ENCODE peak calls at places on chromosomes 6 and 20, in seven cellular contexts. W is A549, R is AG04450, Y is IMR-90, M is brain microvascular endothelial cell, G is fibroblast of pulmonary artery, T is heart left ventricle. B is an unnamed sample.

GRCh38 chr6:33988121-33989015 is 157.5 kb downstream of the GRM4 start:
- DNase-seq in W (no peak), R (no peak), Y (no peak), M (no peak), G (no peak), T (no peak), B (no peak)

GRCh38 chr6:130494745-130495144 is 128.9 kb downstream of the TMEM200A start:
- DNase-seq in W (no peak), R (no peak), Y (peak), M (peak), G (no peak), T (no peak), B (no peak)

GRCh38 chr6:56933650-56934049 is 21.3 kb upstream of the BEND6 start:
- DNase-seq in W (no peak), R (no peak), Y (no peak), M (no peak), G (no peak), T (no peak), B (no peak)

GRCh38 chr6:159880412-159880811 is 10.4 kb upstream of the MAS1 start:
- DNase-seq in W (no peak), R (no peak), Y (no peak), M (no peak), G (no peak), T (no peak), B (no peak)

GRCh38 chr6:11847515-11848244 is 69.1 kb upstream of the ADTRP start:
- DNase-seq in W (no peak), R (no peak), Y (peak), M (peak), G (no peak), T (no peak), B (no peak)

GRCh38 chr6:130405549-130405948 is 39.7 kb downstream of the TMEM200A start:
- DNase-seq in W (no peak), R (no peak), Y (no peak), M (no peak), G (no peak), T (no peak), B (no peak)

GRCh38 chr6:112054520-112055160 is 736 bp downstream of the CCN6 start:
- DNase-seq in W (no peak), R (no peak), Y (peak), M (no peak), G (no peak), T (no peak), B (no peak)

GRCh38 chr6:53210821-53211220 is 62.2 kb upstream of the GCM1 start:
- DNase-seq in W (no peak), R (no peak), Y (no peak), M (no peak), G (no peak), T (no peak), B (no peak)

GRCh38 chr6:125537090-125537489 is 212.3 kb upstream of the HEY2 start:
- DNase-seq in W (no peak), R (no peak), Y (no peak), M (no peak), G (no peak), T (no peak), B (no peak)

GRCh38 chr6:4133941-4134838 is 1.2 kb downstream of the ECI2 start:
- DNase-seq in W (peak), R (no peak), Y (no peak), M (no peak), G (no peak), T (no peak), B (peak)

GRCh38 chr20:24033151-24033550 is 44.6 kb upstream of the GGTLC1 start:
- DNase-seq in W (no peak), R (no peak), Y (no peak), M (no peak), G (no peak), T (no peak), B (no peak)

GRCh38 chr6:15755555-15755954 is 92.7 kb upstream of the DTNBP1 start:
- DNase-seq in W (no peak), R (no peak), Y (peak), M (no peak), G (peak), T (no peak), B (no peak)

GRCh38 chr6:90078513-90079289 is 184.4 kb downstream of the GJA10 start:
- DNase-seq in W (no peak), R (no peak), Y (no peak), M (no peak), G (no peak), T (no peak), B (no peak)

GRCh38 chr20:13855613-13856012 is 70.8 kb downstream of the NDUFAF5 start:
- DNase-seq in W (no peak), R (no peak), Y (no peak), M (no peak), G (no peak), T (no peak), B (no peak)

GRCh38 chr6:39029156-39030011 is 19.2 kb upstream of the GLP1R start:
- DNase-seq in W (peak), R (no peak), Y (no peak), M (peak), G (peak), T (no peak), B (no peak)

GRCh38 chr6:55528624-55529023 is 50.4 kb downstream of the HMGCLL1 start:
- DNase-seq in W (peak), R (peak), Y (peak), M (peak), G (peak), T (no peak), B (no peak)
- TF ChIP-seq CTCF in W (no peak), R (peak), Y (peak), M (peak), G (peak), T (no peak), B (peak)

GRCh38 chr20:17664025-17664638 is 17.9 kb downstream of the RRBP1 start:
- DNase-seq in W (no peak), R (no peak), Y (no peak), M (no peak), G (no peak), T (no peak), B (no peak)

GRCh38 chr20:17662333-17663039 is 19.6 kb downstream of the RRBP1 start:
- DNase-seq in W (no peak), R (no peak), Y (peak), M (peak), G (peak), T (no peak), B (no peak)

GRCh38 chr20:17663486-17663885 is 18.6 kb downstream of the RRBP1 start:
- DNase-seq in W (no peak), R (no peak), Y (peak), M (peak), G (no peak), T (no peak), B (no peak)

GRCh38 chr20:17661121-17661744 is 20.8 kb downstream of the RRBP1 start:
- DNase-seq in W (no peak), R (no peak), Y (no peak), M (no peak), G (peak), T (no peak), B (no peak)

DNA sequence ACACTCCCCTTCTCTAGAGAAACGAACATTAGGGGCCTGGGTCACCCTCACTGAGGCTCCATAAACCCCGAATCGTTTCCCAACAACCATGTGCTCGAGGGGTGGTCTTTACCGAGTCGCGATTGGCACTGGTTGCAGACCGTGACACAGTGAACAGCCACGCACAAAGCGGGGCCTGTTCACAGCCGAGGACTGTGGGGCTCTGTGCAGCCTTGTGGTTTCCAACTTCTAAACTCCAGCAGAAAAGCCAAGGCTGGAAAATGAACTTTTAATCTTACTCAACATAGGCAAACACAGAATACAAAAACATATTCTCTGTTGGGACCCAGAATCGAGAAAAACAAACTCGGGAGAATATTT is 19.0 kb downstream of the RRBP1 start:
- DNase-seq in W (no peak), R (no peak), Y (no peak), M (no peak), G (no peak), T (no peak), B (no peak)
- H3K4me3 ChIP-seq in W (no peak), R (no peak), Y (no peak), M (no peak), G (no peak), T (no peak), B (no peak)

GRCh38 chr6:77173472-77174074 is 289.7 kb downstream of the HTR1B start:
- DNase-seq in W (no peak), R (no peak), Y (peak), M (no peak), G (peak), T (peak), B (no peak)
- TF ChIP-seq CTCF in W (no peak), R (no peak), Y (peak), M (peak), G (peak), T (no peak), B (no peak)

DNA sequence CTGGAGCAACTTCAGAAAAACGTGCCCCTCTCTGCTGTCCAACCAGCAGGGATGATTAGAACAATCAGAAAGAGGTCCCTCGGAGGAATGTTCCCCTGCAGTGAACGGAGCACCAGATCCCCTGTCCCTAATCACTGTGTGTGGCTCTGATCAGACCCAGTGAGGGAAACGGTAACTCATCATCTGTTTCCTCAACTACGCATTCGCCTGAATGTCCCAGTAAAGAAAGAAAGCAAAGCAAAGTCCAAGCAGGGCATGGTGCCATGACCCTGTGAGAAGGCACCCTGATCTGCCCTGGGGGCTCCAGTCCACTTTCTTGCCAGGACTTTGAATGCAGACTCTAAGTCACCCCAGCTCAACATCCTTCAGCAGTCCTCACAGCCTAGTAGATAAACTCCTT is 149.1 kb downstream of the LY86 start:
- DNase-seq in W (no peak), R (no peak), Y (no peak), M (no peak), G (no peak), T (no peak), B (no peak)
- H3K4me3 ChIP-seq in W (no peak), R (no peak), Y (no peak), M (no peak), G (peak), T (peak), B (peak)

GRCh38 chr20:33862709-33863403 is 51.7 kb downstream of the CHMP4B start:
- DNase-seq in W (peak), R (peak), Y (peak), M (peak), G (peak), T (no peak), B (peak)
- TF ChIP-seq CTCF in W (peak), R (peak), Y (peak), M (peak), G (peak), T (peak), B (peak)